ENCODE peak calls at places on chromosomes 5 and 9, in five cellular contexts. U, V, G, O and E are unnamed samples.

GRCh38 chr5:134252671-134253070 is 26.8 kb upstream of the PPP2CA start:
- DNase-seq in U (peak), V (no peak), G (peak), O (no peak), E (no peak)

GRCh38 chr9:109561137-109561536 is 63.0 kb upstream of the PTPN3 start:
- DNase-seq in U (no peak), V (no peak), G (no peak), O (no peak), E (no peak)

GRCh38 chr5:86112249-86112648 is 505.5 kb upstream of the COX7C start:
- DNase-seq in U (no peak), V (no peak), G (no peak), O (no peak), E (no peak)

GRCh38 chr5:16411235-16411634 is 54.4 kb downstream of the ZNF622 start:
- DNase-seq in U (peak), V (no peak), G (no peak), O (no peak), E (no peak)

GRCh38 chr9:137828527-137829259 is 48.9 kb upstream of the CACNA1B start:
- DNase-seq in U (peak), V (peak), G (no peak), O (no peak), E (no peak)

GRCh38 chr5:143499480-143500114 is 96.1 kb upstream of the NR3C1 start:
- DNase-seq in U (no peak), V (no peak), G (no peak), O (no peak), E (no peak)

GRCh38 chr9:99181621-99182020 is 40.1 kb downstream of the ALG2 start:
- DNase-seq in U (peak), V (no peak), G (no peak), O (no peak), E (no peak)

GRCh38 chr9:78871452-78872331 is 574.8 kb downstream of the PSAT1 start:
- DNase-seq in U (peak), V (no peak), G (peak), O (no peak), E (no peak)

GRCh38 chr9:87513171-87513570 is 15.5 kb downstream of the DAPK1 start:
- DNase-seq in U (no peak), V (no peak), G (no peak), O (no peak), E (no peak)

GRCh38 chr5:513216-514100 is 10.8 kb downstream of the SLC9A3 start:
- DNase-seq in U (no peak), V (no peak), G (no peak), O (no peak), E (no peak)

GRCh38 chr5:80268916-80269315 is 13.1 kb upstream of the SERINC5 start:
- DNase-seq in U (peak), V (no peak), G (no peak), O (no peak), E (no peak)

GRCh38 chr5:125277494-125278154 is 531.2 kb upstream of the ZNF608 start:
- DNase-seq in U (peak), V (no peak), G (peak), O (no peak), E (no peak)

GRCh38 chr9:73199886-73200285 is 48.2 kb downstream of the ANXA1 start:
- DNase-seq in U (no peak), V (no peak), G (peak), O (no peak), E (no peak)

GRCh38 chr9:5326893-5327548 is 12.7 kb downstream of the RLN1 start:
- DNase-seq in U (peak), V (no peak), G (no peak), O (peak), E (no peak)

GRCh38 chr9:36037580-36038169 is 962 bp downstream of the RECK start:
- DNase-seq in U (no peak), V (no peak), G (peak), O (peak), E (peak)

GRCh38 chr5:74516217-74516636 is 124.3 kb downstream of the ENC1 start:
- DNase-seq in U (peak), V (no peak), G (no peak), O (no peak), E (no peak)

GRCh38 chr5:68007446-68007845 is 208.1 kb upstream of the PIK3R1 start:
- DNase-seq in U (peak), V (peak), G (no peak), O (no peak), E (no peak)

GRCh38 chr9:135492886-135493669 is 7.4 kb upstream of the MRPS2 start:
- DNase-seq in U (no peak), V (no peak), G (no peak), O (no peak), E (no peak)

GRCh38 chr9:77944556-77945261 is 86.9 kb downstream of the GNAQ start:
- DNase-seq in U (no peak), V (no peak), G (no peak), O (no peak), E (no peak)

GRCh38 chr5:118863345-118863744 is 125.0 kb downstream of the DTWD2 start:
- DNase-seq in U (peak), V (no peak), G (no peak), O (no peak), E (no peak)

GRCh38 chr9:117963493-117963892 is 259.3 kb downstream of the TLR4 start:
- DNase-seq in U (no peak), V (no peak), G (no peak), O (no peak), E (no peak)

GRCh38 chr5:36728697-36729543 is 122.5 kb downstream of the SLC1A3 start:
- DNase-seq in U (peak), V (no peak), G (peak), O (no peak), E (no peak)

GRCh38 chr5:127970854-127971425 is 112.6 kb upstream of the SLC12A2 start:
- DNase-seq in U (no peak), V (no peak), G (no peak), O (no peak), E (no peak)

GRCh38 chr9:136567651-136568287 is 21.9 kb upstream of the NOTCH1 start:
- DNase-seq in U (peak), V (peak), G (peak), O (no peak), E (no peak)

GRCh38 chr5:179319741-179320281 is 25.4 kb downstream of the ADAMTS2 start:
- DNase-seq in U (peak), V (peak), G (no peak), O (no peak), E (no peak)

GRCh38 chr5:83767409-83767992 is 46.8 kb upstream of the HAPLN1 start:
- DNase-seq in U (no peak), V (no peak), G (no peak), O (no peak), E (no peak)

GRCh38 chr5:168891175-168891812 is 312.1 kb upstream of the PANK3 start:
- DNase-seq in U (no peak), V (no peak), G (no peak), O (no peak), E (no peak)